ENCODE peak calls at places on chromosomes 5 and 9, in eight cellular contexts. One of them, this sample, is unnamed.

GRCh38 chr9:29214162-29214520 is 1640.9 kb upstream of the C9orf72 start:
- DNase-seq in stomach: peak
- DNase-seq in cardiac fibroblast: no peak
- DNase-seq in DND-41: no peak
- DNase-seq in cardiac muscle cell: peak
- DNase-seq in bronchial epithelial cell: no peak
- DNase-seq in heart right ventricle: no peak
- DNase-seq in epithelial cell of esophagus: peak
- DNase-seq in this sample: no peak

GRCh38 chr5:140596364-140596763 is 31.7 kb downstream of the SLC35A4 start:
- DNase-seq in DND-41: no peak
- DNase-seq in bronchial epithelial cell: no peak
- DNase-seq in cardiac fibroblast: peak
- DNase-seq in epithelial cell of esophagus: peak
- DNase-seq in cardiac muscle cell: no peak
- DNase-seq in heart right ventricle: no peak
- DNase-seq in stomach: no peak
- DNase-seq in this sample: no peak

GRCh38 chr5:159819671-159820411 is 96.4 kb upstream of the ADRA1B start:
- DNase-seq in heart right ventricle: peak
- DNase-seq in DND-41: no peak
- DNase-seq in stomach: peak
- DNase-seq in bronchial epithelial cell: peak
- DNase-seq in cardiac fibroblast: peak
- DNase-seq in epithelial cell of esophagus: peak
- DNase-seq in cardiac muscle cell: no peak
- DNase-seq in this sample: no peak

GRCh38 chr9:84139296-84140100 is 158.9 kb downstream of the RMI1 start:
- DNase-seq in bronchial epithelial cell: peak
- DNase-seq in DND-41: no peak
- DNase-seq in epithelial cell of esophagus: peak
- DNase-seq in cardiac muscle cell: no peak
- DNase-seq in stomach: peak
- DNase-seq in cardiac fibroblast: peak
- DNase-seq in heart right ventricle: peak
- DNase-seq in this sample: peak

GRCh38 chr5:113212244-113212920 is 222.4 kb downstream of the TSSK1B start:
- DNase-seq in DND-41: peak
- DNase-seq in epithelial cell of esophagus: no peak
- DNase-seq in cardiac muscle cell: peak
- DNase-seq in stomach: no peak
- DNase-seq in heart right ventricle: peak
- DNase-seq in cardiac fibroblast: peak
- DNase-seq in bronchial epithelial cell: peak
- DNase-seq in this sample: peak

GRCh38 chr5:91150189-91150588 is 232.9 kb downstream of the ARRDC3 start:
- DNase-seq in DND-41: no peak
- DNase-seq in bronchial epithelial cell: peak
- DNase-seq in cardiac fibroblast: no peak
- DNase-seq in epithelial cell of esophagus: peak
- DNase-seq in heart right ventricle: no peak
- DNase-seq in stomach: no peak
- DNase-seq in cardiac muscle cell: no peak
- DNase-seq in this sample: no peak

GRCh38 chr9:16625106-16625505 is 245.4 kb downstream of the BNC2 start:
- DNase-seq in heart right ventricle: no peak
- DNase-seq in cardiac muscle cell: no peak
- DNase-seq in bronchial epithelial cell: no peak
- DNase-seq in epithelial cell of esophagus: no peak
- DNase-seq in cardiac fibroblast: no peak
- DNase-seq in DND-41: no peak
- DNase-seq in stomach: no peak
- DNase-seq in this sample: no peak

GRCh38 chr9:114266969-114267368 is 55.9 kb upstream of the ORM1 start:
- DNase-seq in stomach: no peak
- DNase-seq in cardiac muscle cell: no peak
- DNase-seq in heart right ventricle: no peak
- DNase-seq in bronchial epithelial cell: no peak
- DNase-seq in DND-41: no peak
- DNase-seq in cardiac fibroblast: peak
- DNase-seq in epithelial cell of esophagus: no peak
- DNase-seq in this sample: peak

GRCh38 chr9:88829276-88829675 is 162.0 kb upstream of the S1PR3 start:
- DNase-seq in epithelial cell of esophagus: peak
- DNase-seq in heart right ventricle: no peak
- DNase-seq in bronchial epithelial cell: peak
- DNase-seq in DND-41: no peak
- DNase-seq in cardiac fibroblast: no peak
- DNase-seq in cardiac muscle cell: no peak
- DNase-seq in stomach: no peak
- DNase-seq in this sample: no peak

GRCh38 chr5:155587458-155587857 is 573.9 kb downstream of the KIF4B start:
- DNase-seq in cardiac fibroblast: no peak
- DNase-seq in bronchial epithelial cell: no peak
- DNase-seq in cardiac muscle cell: no peak
- DNase-seq in stomach: no peak
- DNase-seq in heart right ventricle: no peak
- DNase-seq in epithelial cell of esophagus: peak
- DNase-seq in DND-41: no peak
- DNase-seq in this sample: no peak

GRCh38 chr9:137575382-137575724 is 3.4 kb downstream of the DPH7 start:
- DNase-seq in cardiac muscle cell: no peak
- DNase-seq in DND-41: no peak
- DNase-seq in stomach: no peak
- DNase-seq in bronchial epithelial cell: no peak
- DNase-seq in epithelial cell of esophagus: no peak
- DNase-seq in heart right ventricle: no peak
- DNase-seq in cardiac fibroblast: no peak
- DNase-seq in this sample: no peak

GRCh38 chr5:35640623-35641022 is 23.0 kb downstream of the SPEF2 start:
- DNase-seq in DND-41: no peak
- DNase-seq in epithelial cell of esophagus: no peak
- DNase-seq in cardiac muscle cell: no peak
- DNase-seq in stomach: no peak
- DNase-seq in heart right ventricle: no peak
- DNase-seq in bronchial epithelial cell: no peak
- DNase-seq in cardiac fibroblast: no peak
- DNase-seq in this sample: no peak

GRCh38 chr9:36101916-36102741 is 34.4 kb upstream of the GLIPR2 start:
- DNase-seq in cardiac fibroblast: peak
- DNase-seq in cardiac muscle cell: no peak
- DNase-seq in stomach: no peak
- DNase-seq in heart right ventricle: no peak
- DNase-seq in DND-41: no peak
- DNase-seq in epithelial cell of esophagus: peak
- DNase-seq in bronchial epithelial cell: peak
- DNase-seq in this sample: peak

GRCh38 chr5:172488221-172488620 is 33.9 kb upstream of the SH3PXD2B start:
- DNase-seq in heart right ventricle: no peak
- DNase-seq in stomach: no peak
- DNase-seq in cardiac fibroblast: no peak
- DNase-seq in cardiac muscle cell: no peak
- DNase-seq in epithelial cell of esophagus: no peak
- DNase-seq in bronchial epithelial cell: no peak
- DNase-seq in DND-41: no peak
- DNase-seq in this sample: no peak

GRCh38 chr5:89213584-89213983 is 330.6 kb upstream of the MEF2C start:
- DNase-seq in DND-41: no peak
- DNase-seq in heart right ventricle: peak
- DNase-seq in cardiac fibroblast: peak
- DNase-seq in cardiac muscle cell: peak
- DNase-seq in stomach: no peak
- DNase-seq in bronchial epithelial cell: no peak
- DNase-seq in epithelial cell of esophagus: no peak
- DNase-seq in this sample: peak

GRCh38 chr9:75198436-75198835 is 110.1 kb downstream of the OSTF1 start:
- DNase-seq in cardiac muscle cell: no peak
- DNase-seq in DND-41: no peak
- DNase-seq in bronchial epithelial cell: no peak
- DNase-seq in heart right ventricle: no peak
- DNase-seq in stomach: no peak
- DNase-seq in epithelial cell of esophagus: no peak
- DNase-seq in cardiac fibroblast: no peak
- DNase-seq in this sample: no peak
- TF ChIP-seq CTCF in cardiac muscle cell: no peak
- TF ChIP-seq CTCF in DND-41: peak
- TF ChIP-seq CTCF in bronchial epithelial cell: peak
- TF ChIP-seq CTCF in heart right ventricle: no peak
- TF ChIP-seq CTCF in stomach: no peak
- TF ChIP-seq CTCF in epithelial cell of esophagus: no peak
- TF ChIP-seq CTCF in cardiac fibroblast: peak
- TF ChIP-seq CTCF in this sample: peak

DNA sequence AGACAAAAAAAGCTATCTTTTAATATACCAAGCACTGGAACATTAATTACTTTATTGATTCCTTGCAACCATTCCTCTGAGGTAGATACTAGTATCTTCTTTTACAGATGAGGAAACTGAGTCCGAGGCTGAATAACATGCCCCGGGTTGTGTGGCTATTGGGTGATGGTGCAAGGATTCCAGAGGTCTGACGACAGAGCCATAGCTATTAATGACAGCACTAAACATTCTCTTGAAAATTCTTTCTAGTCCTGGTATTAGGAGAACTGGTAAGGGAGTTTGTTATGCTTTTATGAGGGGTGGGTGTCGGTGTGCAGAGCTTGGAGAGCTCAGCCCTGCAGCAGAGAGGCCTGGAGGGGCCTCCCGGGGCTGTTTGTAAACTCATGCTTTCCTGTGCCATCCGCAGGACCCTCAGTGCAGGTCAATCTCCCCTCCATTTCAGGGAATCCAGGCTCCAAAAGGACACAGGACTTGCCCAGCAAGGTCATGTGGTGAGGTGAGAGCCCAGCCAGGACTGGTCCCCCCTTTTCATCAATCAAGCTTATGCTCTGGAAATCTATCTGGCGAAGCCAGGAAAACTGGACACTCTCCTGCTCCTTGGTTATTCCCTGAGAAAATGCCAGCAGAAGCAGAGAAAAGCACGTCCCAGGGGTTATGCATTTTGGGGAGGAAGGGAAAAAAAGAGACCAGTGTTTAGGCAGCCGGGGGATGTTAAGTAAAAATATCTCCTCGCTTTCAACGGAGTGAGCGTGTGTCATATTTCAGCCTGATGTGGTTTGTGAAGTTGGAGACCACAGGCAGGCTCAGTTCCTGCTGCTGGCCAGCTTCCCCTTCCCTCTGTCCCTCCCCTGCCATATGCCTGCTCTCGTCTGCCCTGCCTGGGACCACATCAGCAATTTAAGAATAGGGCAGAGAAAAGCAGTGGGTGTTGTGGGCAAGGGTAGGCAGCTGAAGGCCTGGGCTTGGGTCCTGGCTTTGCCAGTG is 3.7 kb downstream of the GSN start:
- DNase-seq in cardiac fibroblast: peak
- DNase-seq in cardiac muscle cell: no peak
- DNase-seq in DND-41: no peak
- DNase-seq in stomach: no peak
- DNase-seq in bronchial epithelial cell: no peak
- DNase-seq in epithelial cell of esophagus: no peak
- DNase-seq in heart right ventricle: peak
- DNase-seq in this sample: peak
- H3K4me3 ChIP-seq in cardiac fibroblast: no peak
- H3K4me3 ChIP-seq in cardiac muscle cell: no peak
- H3K4me3 ChIP-seq in DND-41: no peak
- H3K4me3 ChIP-seq in stomach: peak
- H3K4me3 ChIP-seq in bronchial epithelial cell: no peak
- H3K4me3 ChIP-seq in epithelial cell of esophagus: no peak
- H3K4me3 ChIP-seq in heart right ventricle: no peak
- H3K4me3 ChIP-seq in this sample: peak

GRCh38 chr5:142009886-142010285 is 2.9 kb downstream of the GNPDA1 start:
- DNase-seq in stomach: no peak
- DNase-seq in epithelial cell of esophagus: no peak
- DNase-seq in cardiac fibroblast: no peak
- DNase-seq in cardiac muscle cell: no peak
- DNase-seq in bronchial epithelial cell: no peak
- DNase-seq in DND-41: no peak
- DNase-seq in heart right ventricle: no peak
- DNase-seq in this sample: no peak

GRCh38 chr5:142011572-142012185 is 1.1 kb downstream of the GNPDA1 start:
- DNase-seq in heart right ventricle: no peak
- DNase-seq in cardiac muscle cell: no peak
- DNase-seq in epithelial cell of esophagus: no peak
- DNase-seq in cardiac fibroblast: no peak
- DNase-seq in stomach: no peak
- DNase-seq in bronchial epithelial cell: no peak
- DNase-seq in DND-41: no peak
- DNase-seq in this sample: no peak

GRCh38 chr5:142012792-142013388 is at the start of gene GNPDA1:
- DNase-seq in stomach: peak
- DNase-seq in cardiac muscle cell: peak
- DNase-seq in epithelial cell of esophagus: peak
- DNase-seq in DND-41: peak
- DNase-seq in heart right ventricle: peak
- DNase-seq in bronchial epithelial cell: peak
- DNase-seq in cardiac fibroblast: peak
- DNase-seq in this sample: no peak

GRCh38 chr5:142013734-142014495 is 1.1 kb upstream of the GNPDA1 start:
- DNase-seq in cardiac fibroblast: peak
- DNase-seq in epithelial cell of esophagus: peak
- DNase-seq in bronchial epithelial cell: peak
- DNase-seq in stomach: no peak
- DNase-seq in heart right ventricle: peak
- DNase-seq in cardiac muscle cell: no peak
- DNase-seq in DND-41: no peak
- DNase-seq in this sample: no peak

GRCh38 chr5:142012186-142012785 is 541 bp downstream of the GNPDA1 start:
- DNase-seq in bronchial epithelial cell: peak
- DNase-seq in stomach: peak
- DNase-seq in cardiac muscle cell: peak
- DNase-seq in DND-41: peak
- DNase-seq in heart right ventricle: peak
- DNase-seq in epithelial cell of esophagus: peak
- DNase-seq in cardiac fibroblast: peak
- DNase-seq in this sample: no peak
- TF ChIP-seq CTCF in bronchial epithelial cell: peak
- TF ChIP-seq CTCF in stomach: no peak
- TF ChIP-seq CTCF in cardiac muscle cell: peak
- TF ChIP-seq CTCF in DND-41: peak
- TF ChIP-seq CTCF in heart right ventricle: peak
- TF ChIP-seq CTCF in epithelial cell of esophagus: peak
- TF ChIP-seq CTCF in cardiac fibroblast: peak
- TF ChIP-seq CTCF in this sample: peak

DNA sequence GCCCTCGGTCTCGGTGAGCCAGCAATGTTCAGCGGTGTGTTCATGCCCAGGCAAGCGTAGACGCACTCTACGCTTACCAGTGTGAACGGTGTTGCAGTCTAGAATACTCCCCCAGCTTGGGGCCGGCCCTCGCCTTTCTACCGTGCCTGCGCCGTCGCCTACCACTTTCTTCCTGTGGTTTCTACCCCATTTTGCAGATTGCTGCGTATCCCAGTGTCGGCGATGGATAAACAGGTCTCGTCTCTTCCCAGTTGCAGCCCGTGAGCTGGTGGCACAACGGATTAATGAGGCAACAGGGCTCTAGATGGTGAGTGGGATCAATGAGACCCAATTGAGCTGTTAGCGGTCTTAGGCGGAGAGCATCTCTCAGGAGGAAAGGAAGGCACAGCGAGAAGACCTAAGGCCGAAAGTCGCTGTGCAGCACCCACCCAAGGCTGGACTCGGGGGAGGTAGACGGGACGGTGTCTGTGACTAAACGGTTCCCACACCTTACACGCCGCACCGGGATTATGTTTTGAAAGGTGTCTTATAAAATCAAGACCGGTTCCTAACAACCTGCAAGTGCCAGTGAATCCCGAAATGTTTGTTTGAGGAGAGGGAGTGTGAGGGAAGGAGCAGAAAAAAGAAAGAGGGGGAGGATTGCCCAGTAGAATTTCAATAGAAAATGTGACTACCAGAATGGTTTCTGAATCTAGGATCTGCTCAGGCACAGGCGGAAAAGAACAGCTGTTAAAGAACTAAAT is 5.8 kb downstream of the OTP start:
- DNase-seq in epithelial cell of esophagus: peak
- DNase-seq in cardiac fibroblast: no peak
- DNase-seq in stomach: no peak
- DNase-seq in DND-41: no peak
- DNase-seq in heart right ventricle: no peak
- DNase-seq in cardiac muscle cell: no peak
- DNase-seq in bronchial epithelial cell: peak
- DNase-seq in this sample: no peak
- H3K4me3 ChIP-seq in epithelial cell of esophagus: no peak
- H3K4me3 ChIP-seq in cardiac fibroblast: no peak
- H3K4me3 ChIP-seq in stomach: no peak
- H3K4me3 ChIP-seq in DND-41: no peak
- H3K4me3 ChIP-seq in heart right ventricle: no peak
- H3K4me3 ChIP-seq in cardiac muscle cell: no peak
- H3K4me3 ChIP-seq in bronchial epithelial cell: no peak
- H3K4me3 ChIP-seq in this sample: no peak